ENCODE peak calls at places on chromosomes 3 and 15, in seven cellular contexts. D, P, A, K, H, V and M are unnamed samples.

GRCh38 chr15:84810073-84810840 is 6.9 kb upstream of the ALPK3 start:
- DNase-seq in D (no peak), P (no peak), A (no peak), K (no peak), H (no peak), V (no peak), M (no peak)

GRCh38 chr3:134072881-134073582 is 43.3 kb upstream of the SLCO2A1 start:
- DNase-seq in D (no peak), P (peak), A (no peak), K (no peak), H (no peak), V (peak), M (no peak)

GRCh38 chr3:43766672-43767465 is 76.1 kb downstream of the ABHD5 start:
- DNase-seq in D (no peak), P (no peak), A (no peak), K (no peak), H (no peak), V (no peak), M (no peak)

GRCh38 chr3:194051554-194052175 is 84.3 kb upstream of the HES1 start:
- DNase-seq in D (no peak), P (no peak), A (no peak), K (no peak), H (peak), V (no peak), M (no peak)

GRCh38 chr3:27145719-27146118 is 223.5 kb downstream of the NEK10 start:
- DNase-seq in D (no peak), P (no peak), A (no peak), K (no peak), H (no peak), V (no peak), M (no peak)

GRCh38 chr15:78259232-78259631 is 5.1 kb upstream of the DNAJA4 start:
- DNase-seq in D (peak), P (no peak), A (no peak), K (no peak), H (no peak), V (no peak), M (no peak)

GRCh38 chr3:151315846-151316245 is 774 bp downstream of the GPR87 start:
- DNase-seq in D (no peak), P (no peak), A (no peak), K (no peak), H (no peak), V (no peak), M (no peak)

GRCh38 chr3:197792019-197792647 is 1.1 kb downstream of the LRCH3 start:
- DNase-seq in D (no peak), P (no peak), A (no peak), K (no peak), H (no peak), V (no peak), M (no peak)

GRCh38 chr3:146594843-146595482 is 10.2 kb downstream of the PLSCR5 start:
- DNase-seq in D (no peak), P (no peak), A (no peak), K (no peak), H (no peak), V (no peak), M (no peak)

GRCh38 chr3:112003321-112004080 is 4.8 kb downstream of the TAGLN3 start:
- DNase-seq in D (no peak), P (no peak), A (no peak), K (no peak), H (no peak), V (no peak), M (no peak)

GRCh38 chr3:49839193-49839809 is 17.1 kb downstream of the TRAIP start:
- DNase-seq in D (peak), P (peak), A (peak), K (peak), H (peak), V (peak), M (peak)

GRCh38 chr15:67835349-67836133 is 4.3 kb downstream of the RNU6-1 start:
- DNase-seq in D (no peak), P (no peak), A (no peak), K (no peak), H (no peak), V (no peak), M (no peak)

GRCh38 chr3:113097821-113098516 is 107.2 kb downstream of the GTPBP8 start:
- DNase-seq in D (no peak), P (no peak), A (no peak), K (no peak), H (no peak), V (peak), M (no peak)

GRCh38 chr3:197555281-197556261 is at the start of gene BDH1:
- DNase-seq in D (no peak), P (no peak), A (peak), K (peak), H (peak), V (no peak), M (peak)

GRCh38 chr3:49470714-49471420 is 800 bp downstream of the DAG1 start:
- DNase-seq in D (no peak), P (no peak), A (peak), K (no peak), H (peak), V (no peak), M (no peak)

GRCh38 chr3:190531406-190531805 is 17.5 kb downstream of the IL1RAP start:
- DNase-seq in D (no peak), P (no peak), A (no peak), K (no peak), H (no peak), V (no peak), M (no peak)

GRCh38 chr3:62186967-62187366 is 186.4 kb downstream of the FEZF2 start:
- DNase-seq in D (no peak), P (no peak), A (no peak), K (no peak), H (no peak), V (no peak), M (no peak)

GRCh38 chr3:143814358-143814968 is 33.8 kb downstream of the SLC9A9 start:
- DNase-seq in D (no peak), P (no peak), A (no peak), K (no peak), H (no peak), V (no peak), M (no peak)

GRCh38 chr15:57516327-57517026 is 75.2 kb upstream of the MYZAP start:
- DNase-seq in D (no peak), P (no peak), A (no peak), K (no peak), H (no peak), V (no peak), M (no peak)

GRCh38 chr3:183202004-183202722 is 39.6 kb upstream of the LAMP3 start:
- DNase-seq in D (no peak), P (no peak), A (peak), K (no peak), H (no peak), V (no peak), M (peak)

GRCh38 chr3:109265300-109265699 is 51.0 kb downstream of the DPPA2 start:
- DNase-seq in D (no peak), P (no peak), A (no peak), K (no peak), H (no peak), V (no peak), M (no peak)

GRCh38 chr3:175956964-175957363 is 1097.8 kb downstream of the NAALADL2 start:
- DNase-seq in D (peak), P (no peak), A (peak), K (no peak), H (no peak), V (no peak), M (no peak)

GRCh38 chr3:71160800-71161546 is 422.6 kb downstream of the FOXP1 start:
- DNase-seq in D (no peak), P (no peak), A (no peak), K (no peak), H (no peak), V (no peak), M (no peak)

GRCh38 chr15:73265536-73266153 is 103.1 kb downstream of the HCN4 start:
- DNase-seq in D (peak), P (no peak), A (peak), K (no peak), H (no peak), V (no peak), M (peak)

GRCh38 chr15:36954486-36954885 is 145.9 kb downstream of the MEIS2 start:
- DNase-seq in D (no peak), P (no peak), A (no peak), K (no peak), H (no peak), V (no peak), M (no peak)

GRCh38 chr3:113051827-113052226 is 61.0 kb downstream of the GTPBP8 start:
- DNase-seq in D (no peak), P (peak), A (no peak), K (peak), H (no peak), V (peak), M (no peak)

GRCh38 chr3:61381745-61382392 is 130.6 kb upstream of the FHIT start:
- DNase-seq in D (peak), P (no peak), A (peak), K (no peak), H (peak), V (no peak), M (no peak)

GRCh38 chr3:53109190-53109589 is 21.0 kb downstream of the RFT1 start:
- DNase-seq in D (no peak), P (no peak), A (no peak), K (no peak), H (no peak), V (peak), M (no peak)

GRCh38 chr3:169948559-169949371 is 17.8 kb upstream of the SEC62 start:
- DNase-seq in D (no peak), P (no peak), A (peak), K (no peak), H (no peak), V (no peak), M (no peak)

GRCh38 chr15:42035362-42035761 is 14.5 kb upstream of the PLA2G4E start:
- DNase-seq in D (no peak), P (no peak), A (no peak), K (no peak), H (no peak), V (no peak), M (no peak)

GRCh38 chr15:71612066-71612715 is 198.2 kb upstream of the NR2E3 start:
- DNase-seq in D (no peak), P (peak), A (no peak), K (no peak), H (no peak), V (no peak), M (no peak)

GRCh38 chr3:152317956-152318355 is 49.2 kb downstream of the MBNL1 start:
- DNase-seq in D (no peak), P (no peak), A (no peak), K (no peak), H (no peak), V (no peak), M (no peak)

GRCh38 chr15:59952960-59953359 is 51.2 kb upstream of the FOXB1 start:
- DNase-seq in D (no peak), P (no peak), A (no peak), K (no peak), H (peak), V (no peak), M (no peak)

GRCh38 chr3:150183619-150184425 is 213.1 kb upstream of the PFN2 start:
- DNase-seq in D (peak), P (peak), A (peak), K (peak), H (peak), V (peak), M (no peak)